ENCODE peak calls at places on chromosomes 3 and 15, in ten cellular contexts. U is spleen; M is effector memory CD4-positive, alpha-beta T cell; E is A549; L is endothelial cell of umbilical vein; Y is endodermal cell; A is Caco-2; K is adipocyte; T is IMR-90; J is CD8-positive, alpha-beta T cell. F is an unnamed sample.

GRCh38 chr3:113890256-113890900 is 51.8 kb downstream of the GRAMD1C start:
- DNase-seq in U (no peak), M (no peak), E (no peak), L (no peak), Y (peak; percentile 71), A (peak; percentile 27), K (no peak), T (no peak), J (no peak), F (no peak)

GRCh38 chr3:126927405-126927750 is 55.5 kb upstream of the PLXNA1 start:
- DNase-seq in U (no peak), M (no peak), E (no peak), L (no peak), Y (no peak), A (no peak), K (no peak), T (no peak), J (no peak), F (no peak)

GRCh38 chr15:35674873-35675781 is 129.2 kb upstream of the DPH6 start:
- DNase-seq in U (no peak), M (no peak), E (no peak), L (peak; percentile 62), Y (no peak), A (no peak), K (peak; percentile 70), T (peak; percentile 77), J (no peak), F (no peak)

GRCh38 chr3:134430174-134430573 is 55.6 kb downstream of the ANAPC13 start:
- DNase-seq in U (no peak), M (no peak), E (no peak), L (no peak), Y (no peak), A (no peak), K (no peak), T (no peak), J (no peak), F (no peak)

GRCh38 chr3:197458906-197459470 is 96.8 kb downstream of the BDH1 start:
- DNase-seq in U (peak; percentile 50), M (no peak), E (no peak), L (no peak), Y (no peak), A (no peak), K (no peak), T (no peak), J (no peak), F (no peak)

GRCh38 chr3:124336067-124336656 is 344.2 kb upstream of the ROPN1 start:
- DNase-seq in U (no peak), M (no peak), E (no peak), L (no peak), Y (peak; percentile 10), A (no peak), K (no peak), T (no peak), J (no peak), F (no peak)

GRCh38 chr15:41698779-41699178 is 38.6 kb downstream of the MGA start:
- DNase-seq in U (no peak), M (no peak), E (no peak), L (no peak), Y (no peak), A (no peak), K (no peak), T (peak; percentile 70), J (no peak), F (no peak)

GRCh38 chr15:49225572-49226281 is 55.7 kb downstream of the GALK2 start:
- DNase-seq in U (no peak), M (no peak), E (no peak), L (peak; percentile 28), Y (peak; percentile 92), A (peak; percentile 58), K (no peak), T (peak; percentile 60), J (no peak), F (no peak)

GRCh38 chr3:190616627-190617026 is 102.7 kb downstream of the IL1RAP start:
- DNase-seq in U (no peak), M (no peak), E (no peak), L (no peak), Y (no peak), A (no peak), K (no peak), T (no peak), J (no peak), F (no peak)

GRCh38 chr3:190618349-190619030 is 104.6 kb downstream of the IL1RAP start:
- DNase-seq in U (no peak), M (no peak), E (no peak), L (peak; percentile 34), Y (no peak), A (no peak), K (no peak), T (peak; percentile 11), J (no peak), F (no peak)

GRCh38 chr3:190619353-190619752 is 105.5 kb downstream of the IL1RAP start:
- DNase-seq in U (no peak), M (no peak), E (no peak), L (no peak), Y (no peak), A (no peak), K (no peak), T (no peak), J (no peak), F (no peak)

GRCh38 chr3:190615607-190616006 is 101.7 kb downstream of the IL1RAP start:
- DNase-seq in U (no peak), M (no peak), E (no peak), L (no peak), Y (no peak), A (no peak), K (no peak), T (no peak), J (no peak), F (no peak)

DNA sequence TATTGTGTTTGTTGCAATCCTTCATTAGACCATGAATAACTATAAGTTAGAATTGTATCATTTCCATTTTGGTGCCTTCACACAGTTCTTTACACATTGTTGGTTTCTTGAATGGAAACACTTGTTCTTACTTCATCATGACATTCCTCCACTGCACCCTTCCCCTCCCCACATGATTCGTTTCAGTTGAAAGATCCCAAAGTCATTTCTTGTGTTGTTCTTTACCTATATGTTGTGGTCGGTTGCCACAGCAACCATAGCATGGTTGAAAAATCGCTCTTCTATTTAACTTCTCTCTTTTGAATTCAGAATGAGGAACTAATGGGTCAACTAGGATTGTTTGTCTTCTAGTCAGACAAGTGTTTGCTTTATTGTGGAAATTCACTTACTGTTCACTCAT is 103.3 kb downstream of the IL1RAP start:
- DNase-seq in U (no peak), M (no peak), E (no peak), L (no peak), Y (no peak), A (no peak), K (no peak), T (no peak), J (no peak), F (no peak)
- H3K9me3 ChIP-seq in U (no peaks in the 10 kb centered on the region), M (no peaks in the 10 kb centered on the region), E (no peaks in the 10 kb centered on the region), L (no peaks in the 10 kb centered on the region), Y (no peaks in the 10 kb centered on the region), A (no peaks in the 10 kb centered on the region), K (no peaks in the 10 kb centered on the region), T (no peaks in the 10 kb centered on the region), J (no peaks in the 10 kb centered on the region), F (no peaks in the 10 kb centered on the region)

DNA sequence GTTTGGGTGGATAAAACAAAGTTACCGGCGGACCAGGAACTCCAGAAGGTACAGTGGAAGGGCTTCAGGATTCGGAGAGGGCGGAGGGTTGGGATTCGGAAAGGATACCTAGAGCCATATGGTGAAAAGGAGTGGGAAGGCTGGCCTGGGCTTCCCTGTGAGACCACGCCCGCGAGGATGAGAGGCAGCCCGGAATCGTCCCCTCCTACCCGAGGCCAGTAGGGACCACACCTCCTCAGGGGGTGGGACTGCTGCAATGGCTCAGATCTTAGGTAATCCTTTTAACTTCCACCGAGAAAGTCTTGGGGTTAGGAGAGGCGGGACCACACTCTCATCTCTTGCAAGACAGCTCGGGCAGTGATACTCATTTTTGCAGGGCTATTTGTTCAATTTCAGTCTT is 511.3 kb downstream of the OCA2 start:
- DNase-seq in U (no peak), M (no peak), E (no peak), L (no peak), Y (peak; percentile 96), A (peak; percentile 7), K (no peak), T (no peak), J (no peak), F (no peak)
- H3K9me3 ChIP-seq in U (no peaks in the 10 kb centered on the region), M (no peaks in the 10 kb centered on the region), E (peaks cover 2% of the 10 kb centered on the region), L (peaks cover 6% of the 10 kb centered on the region), Y (no peaks in the 10 kb centered on the region), A (no peaks in the 10 kb centered on the region), K (no peaks in the 10 kb centered on the region), T (peaks cover 23% of the 10 kb centered on the region), J (no peaks in the 10 kb centered on the region), F (no peaks in the 10 kb centered on the region)

DNA sequence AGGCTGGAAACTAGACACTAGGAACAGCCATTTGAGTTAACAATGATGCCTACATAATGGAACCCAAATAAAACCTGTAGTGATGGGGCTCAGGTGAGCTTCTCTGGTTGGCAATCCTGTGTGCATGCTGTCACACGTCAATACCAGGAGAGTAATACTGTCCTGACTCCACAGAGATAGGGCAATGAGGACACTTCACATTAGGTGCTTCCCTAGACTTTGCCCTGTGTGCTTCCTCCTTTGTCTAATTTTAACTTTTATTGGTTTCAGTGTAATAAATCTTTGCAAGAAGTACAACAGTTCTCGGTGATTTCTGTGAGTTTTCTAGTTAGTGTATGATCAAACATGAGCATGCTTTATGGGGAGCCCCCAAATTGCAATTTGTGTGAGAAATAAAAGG is 281.8 kb upstream of the ARRDC4 start:
- DNase-seq in U (no peak), M (no peak), E (no peak), L (no peak), Y (no peak), A (no peak), K (no peak), T (no peak), J (no peak), F (no peak)
- H3K9me3 ChIP-seq in U (peaks cover 11% of the 10 kb centered on the region), M (no peaks in the 10 kb centered on the region), E (peaks cover 6% of the 10 kb centered on the region), L (no peaks in the 10 kb centered on the region), Y (no peaks in the 10 kb centered on the region), A (no peaks in the 10 kb centered on the region), K (peaks cover 4% of the 10 kb centered on the region), T (peaks cover 12% of the 10 kb centered on the region), J (no peaks in the 10 kb centered on the region), F (peaks cover 2% of the 10 kb centered on the region)

GRCh38 chr3:36681867-36682266 is 82.5 kb downstream of the DCLK3 start:
- DNase-seq in U (no peak), M (no peak), E (no peak), L (no peak), Y (no peak), A (no peak), K (no peak), T (no peak), J (no peak), F (no peak)

GRCh38 chr3:36674816-36675215 is 89.5 kb downstream of the DCLK3 start:
- DNase-seq in U (no peak), M (no peak), E (no peak), L (no peak), Y (no peak), A (no peak), K (no peak), T (no peak), J (no peak), F (no peak)

GRCh38 chr3:36679384-36680200 is 84.8 kb downstream of the DCLK3 start:
- DNase-seq in U (no peak), M (no peak), E (peak; percentile 18), L (no peak), Y (no peak), A (no peak), K (peak; percentile 81), T (peak; percentile 95), J (no peak), F (no peak)

GRCh38 chr3:36678216-36679013 is 85.9 kb downstream of the DCLK3 start:
- DNase-seq in U (no peak), M (no peak), E (no peak), L (no peak), Y (no peak), A (no peak), K (no peak), T (peak; percentile 82), J (no peak), F (no peak)

DNA sequence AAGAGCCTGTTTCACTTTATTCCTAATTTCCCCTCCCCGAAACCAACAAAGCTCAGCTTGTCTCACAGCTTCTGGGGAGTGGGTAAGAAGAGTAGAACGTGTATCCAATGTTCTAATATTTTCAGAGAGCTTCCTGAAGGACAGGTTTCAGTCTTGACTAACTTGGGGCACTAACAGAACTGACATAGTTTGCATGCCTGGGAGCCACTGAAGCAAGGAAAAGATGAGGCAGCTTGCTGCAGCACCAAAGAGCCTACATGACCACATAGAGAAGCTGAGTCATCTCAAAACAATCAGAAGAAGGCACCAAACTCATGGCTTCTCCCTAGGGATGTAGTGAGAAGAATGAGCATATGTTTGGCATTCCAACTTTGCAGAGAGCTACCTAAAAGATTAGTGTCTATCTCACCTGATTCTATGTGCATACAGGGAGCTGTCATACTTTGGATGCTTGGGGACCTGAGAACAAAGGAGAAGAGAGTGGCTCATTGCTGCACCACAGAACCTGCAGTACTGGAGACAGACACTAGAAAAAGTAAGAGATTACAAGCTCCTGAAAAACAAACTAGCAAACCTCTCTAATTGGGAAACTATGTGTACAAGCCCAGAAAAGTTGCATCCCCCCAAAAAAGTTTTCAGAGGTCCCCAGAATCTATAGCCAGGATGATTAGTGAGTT is 86.9 kb downstream of the DCLK3 start:
- DNase-seq in U (no peak), M (no peak), E (peak; percentile 16), L (no peak), Y (no peak), A (peak; percentile 61), K (peak; percentile 74), T (peak; percentile 90), J (no peak), F (no peak)
- H3K9me3 ChIP-seq in U (peaks cover 64% of the 10 kb centered on the region), M (peaks cover 7% of the 10 kb centered on the region), E (peaks cover 44% of the 10 kb centered on the region), L (no peaks in the 10 kb centered on the region), Y (peaks cover 6% of the 10 kb centered on the region), A (peaks cover 9% of the 10 kb centered on the region), K (peaks cover 22% of the 10 kb centered on the region), T (no peaks in the 10 kb centered on the region), J (peaks cover 9% of the 10 kb centered on the region), F (peaks cover 4% of the 10 kb centered on the region)